ENCODE peak calls at places on chromosomes 2 and 18, in ten cellular contexts. C, N, O, V, Q, A, G, E, H and T are unnamed samples.
A peak's percentile ranks its signal among the peaks of the same experiment; 100 is the strongest.

GRCh38 chr18:49273201-49273880 is 187.1 kb downstream of the DYM start:
- DNase-seq in A (no peak), H (no peak), O (no peak), N (no peak), Q (no peak), V (no peak), C (no peak), G (no peak), E (no peak), T (no peak)

GRCh38 chr2:220277445-220277960 is 650.1 kb downstream of the SLC4A3 start:
- DNase-seq in A (no peak), C (peak; percentile 86), N (no peak), O (peak; percentile 82), E (no peak), V (peak; percentile 64), H (peak; percentile 88), Q (no peak), G (peak; percentile 11), T (no peak)

GRCh38 chr2:56587456-56587855 is 403.7 kb downstream of the CCDC85A start:
- DNase-seq in N (no peak), V (no peak), Q (no peak), A (no peak), H (no peak), C (no peak), E (no peak), O (no peak), G (no peak), T (no peak)

GRCh38 chr18:43805646-43806194 is 528.4 kb upstream of the SYT4 start:
- DNase-seq in G (no peak), E (no peak), V (no peak), N (peak; percentile 29), C (no peak), Q (no peak), O (no peak), A (no peak), H (no peak), T (no peak)

GRCh38 chr2:149611100-149611820 is 23.7 kb upstream of the MMADHC start:
- DNase-seq in V (no peak), N (peak; percentile 54), H (no peak), Q (no peak), C (peak; percentile 37), O (no peak), G (no peak), E (no peak), A (no peak), T (no peak)

GRCh38 chr2:113894156-113894743 is 4.4 kb downstream of the ACTR3 start:
- DNase-seq in V (no peak), C (peak; percentile 52), G (no peak), H (no peak), N (no peak), E (no peak), A (no peak), O (no peak), Q (no peak), T (no peak)

GRCh38 chr18:36814994-36815393 is 13.8 kb downstream of the TPGS2 start:
- DNase-seq in C (peak; percentile 8), N (peak; percentile 59), V (no peak), A (no peak), E (no peak), G (peak; percentile 5), O (no peak), Q (no peak), H (no peak), T (no peak)

GRCh38 chr2:179201884-179202283 is 62.7 kb downstream of the SESTD1 start:
- DNase-seq in O (no peak), H (no peak), G (no peak), E (no peak), V (no peak), A (peak; percentile 50), C (no peak), N (no peak), Q (no peak), T (no peak)

GRCh38 chr2:108403494-108403893 is 25.7 kb downstream of the SULT1C4 start:
- DNase-seq in Q (no peak), G (no peak), C (no peak), A (no peak), O (no peak), V (no peak), H (no peak), N (no peak), E (no peak), T (no peak)

GRCh38 chr2:188629890-188630483 is 338.3 kb downstream of the GULP1 start:
- DNase-seq in O (no peak), C (no peak), Q (no peak), G (no peak), N (no peak), V (no peak), E (no peak), H (no peak), A (no peak), T (no peak)

GRCh38 chr2:136423516-136423996 is 305.6 kb upstream of the CXCR4 start:
- DNase-seq in A (peak; percentile 94), N (peak; percentile 86), O (peak; percentile 73), C (peak; percentile 65), H (no peak), E (peak; percentile 83), V (peak; percentile 57), Q (peak; percentile 3), G (peak; percentile 46), T (peak; percentile 49)

GRCh38 chr2:43038034-43038719 is 188.2 kb downstream of the ZFP36L2 start:
- DNase-seq in G (no peak), E (no peak), A (no peak), V (no peak), H (no peak), C (no peak), O (no peak), Q (no peak), N (no peak), T (no peak)

GRCh38 chr18:12296087-12296403 is 12.0 kb upstream of the TUBB6 start:
- DNase-seq in O (peak; percentile 43), N (no peak), A (no peak), G (no peak), V (no peak), H (no peak), E (no peak), Q (no peak), C (no peak), T (no peak)

GRCh38 chr2:43539436-43539835 is 56.4 kb downstream of the THADA start:
- DNase-seq in C (no peak), E (no peak), G (no peak), V (no peak), N (no peak), O (no peak), Q (no peak), H (no peak), A (no peak), T (no peak)

GRCh38 chr18:50188652-50189051 is 6.3 kb downstream of the MYO5B start:
- DNase-seq in H (no peak), E (no peak), O (no peak), N (no peak), Q (no peak), C (no peak), V (no peak), G (no peak), A (no peak), T (no peak)

GRCh38 chr2:237819231-237819630 is 20.7 kb downstream of the RBM44 start:
- DNase-seq in N (no peak), E (no peak), Q (no peak), C (no peak), H (no peak), V (no peak), G (no peak), A (no peak), O (no peak), T (no peak)

GRCh38 chr2:70283500-70284191 is 9.9 kb downstream of the SNRPG start:
- DNase-seq in Q (no peak), H (no peak), G (no peak), A (no peak), V (no peak), C (no peak), O (no peak), E (no peak), N (no peak), T (no peak)

GRCh38 chr18:77038182-77038581 is 94.4 kb downstream of the MBP start:
- DNase-seq in E (no peak), A (no peak), G (no peak), V (no peak), O (no peak), H (no peak), C (no peak), Q (no peak), N (no peak), T (no peak)
- H3K27ac ChIP-seq in E (no peak overlapping the region), A (no peak overlapping the region), G (no peak overlapping the region), V (no peak overlapping the region), O (no peak overlapping the region), H (no peak overlapping the region), C (no peak overlapping the region), Q (peak overlapping the region; percentile 94), N (no peak overlapping the region), T (peak overlapping the region; percentile 91)

DNA sequence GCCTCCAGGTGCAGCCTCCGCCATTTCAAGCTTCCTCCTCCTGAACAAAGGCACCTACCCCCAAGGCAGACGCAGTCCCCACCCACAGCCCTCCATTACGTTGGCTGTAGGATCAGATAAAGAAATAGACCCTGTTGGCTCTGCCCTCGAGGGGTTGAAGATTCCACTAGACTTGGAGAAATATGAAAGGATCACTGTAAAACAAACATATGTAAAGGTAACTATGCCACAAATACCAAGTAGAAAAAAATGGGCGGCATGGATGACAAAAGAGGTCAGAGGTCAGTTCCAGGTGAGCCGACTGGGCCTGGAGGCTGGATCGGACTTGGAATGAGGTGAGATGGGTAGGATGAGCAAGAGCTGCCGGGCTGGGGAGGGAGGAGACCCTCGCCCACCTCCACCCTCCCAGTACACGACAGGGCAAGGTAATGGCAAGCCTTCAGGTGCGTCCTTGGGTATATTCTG is 84.8 kb upstream of the POMC start:
- DNase-seq in V (no peak), Q (no peak), H (no peak), G (no peak), C (no peak), E (no peak), O (no peak), N (no peak), A (no peak), T (no peak)
- H3K27ac ChIP-seq in V (peak overlapping the region; percentile 84), Q (peak overlapping the region; percentile 10), H (no peak overlapping the region), G (peak overlapping the region; percentile 90), C (peak overlapping the region; percentile 80), E (no peak overlapping the region), O (peak overlapping the region; percentile 78), N (peak overlapping the region; percentile 91), A (no peak overlapping the region), T (peak overlapping the region; percentile 83)

GRCh38 chr18:75828379-75828778 is 400.9 kb upstream of the SMIM21 start:
- DNase-seq in H (no peak), G (no peak), C (no peak), O (no peak), V (no peak), N (no peak), E (no peak), A (no peak), Q (no peak), T (no peak)
- H3K27ac ChIP-seq in H (no peak overlapping the region), G (no peak overlapping the region), C (no peak overlapping the region), O (no peak overlapping the region), V (no peak overlapping the region), N (no peak overlapping the region), E (no peak overlapping the region), A (no peak overlapping the region), Q (no peak overlapping the region), T (no peak overlapping the region)

DNA sequence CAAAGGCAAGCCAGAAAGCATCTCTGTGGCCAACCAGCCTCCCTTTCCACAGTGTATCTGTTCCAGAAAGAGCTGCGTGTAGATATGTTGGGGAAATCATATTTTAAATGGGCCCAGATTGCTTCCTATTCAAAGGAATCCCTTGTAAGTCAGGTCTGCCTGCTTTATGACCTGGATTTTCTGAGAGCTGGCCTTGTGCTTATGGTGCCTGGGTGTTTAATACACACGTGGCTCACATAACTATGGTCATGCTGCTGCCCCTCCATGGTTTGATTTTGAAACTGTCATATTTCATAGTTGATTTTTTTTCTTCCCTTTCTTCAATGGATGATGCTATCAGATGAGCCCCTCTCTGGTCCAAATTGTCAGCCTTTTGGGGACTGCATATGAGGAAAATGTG is 111.5 kb upstream of the CNGA3 start:
- DNase-seq in G (no peak), A (peak; percentile 7), N (no peak), O (no peak), Q (no peak), V (no peak), H (no peak), E (no peak), C (no peak), T (no peak)
- H3K27ac ChIP-seq in G (no peak overlapping the region), A (no peak overlapping the region), N (no peak overlapping the region), O (no peak overlapping the region), Q (no peak overlapping the region), V (no peak overlapping the region), H (no peak overlapping the region), E (no peak overlapping the region), C (no peak overlapping the region), T (no peak overlapping the region)